ENCODE peak calls at places on chromosomes 1 and 21, in ten cellular contexts. R, M, U, G, D, O, A, W, B and Z are unnamed samples.

GRCh38 chr1:61486783-61487505 is 238.0 kb downstream of the TM2D1 start:
- DNase-seq in R (no peak), M (no peak), U (no peak), G (no peak), D (no peak), O (no peak), A (no peak), W (no peak), B (no peak), Z (no peak)

GRCh38 chr1:38852780-38853179 is 6.8 kb downstream of the RRAGC start:
- DNase-seq in R (no peak), M (no peak), U (no peak), G (no peak), D (no peak), O (no peak), A (no peak), W (no peak), B (no peak), Z (no peak)

GRCh38 chr1:50333595-50333974 is 89.7 kb downstream of the DMRTA2 start:
- DNase-seq in R (peak), M (no peak), U (no peak), G (no peak), D (peak), O (no peak), A (no peak), W (no peak), B (no peak), Z (peak)

GRCh38 chr1:43015269-43015668 is 56.6 kb upstream of the SLC2A1 start:
- DNase-seq in R (no peak), M (no peak), U (no peak), G (no peak), D (no peak), O (no peak), A (no peak), W (no peak), B (no peak), Z (no peak)

GRCh38 chr1:26127235-26128163 is 15.9 kb downstream of the PDIK1L start:
- DNase-seq in R (no peak), M (peak), U (no peak), G (no peak), D (no peak), O (no peak), A (no peak), W (no peak), B (no peak), Z (no peak)

GRCh38 chr1:84653130-84653680 is 37.1 kb downstream of the SSX2IP start:
- DNase-seq in R (no peak), M (no peak), U (no peak), G (no peak), D (no peak), O (no peak), A (no peak), W (no peak), B (no peak), Z (peak)

GRCh38 chr1:56188216-56188615 is 391.1 kb downstream of the PLPP3 start:
- DNase-seq in R (peak), M (no peak), U (no peak), G (no peak), D (no peak), O (no peak), A (no peak), W (no peak), B (no peak), Z (no peak)

GRCh38 chr1:109270623-109271317 is 12.2 kb downstream of the PSRC1 start:
- DNase-seq in R (peak), M (no peak), U (no peak), G (no peak), D (no peak), O (no peak), A (no peak), W (no peak), B (no peak), Z (no peak)

GRCh38 chr1:221336141-221336540 is 405.7 kb downstream of the DUSP10 start:
- DNase-seq in R (no peak), M (no peak), U (no peak), G (no peak), D (no peak), O (no peak), A (no peak), W (no peak), B (no peak), Z (peak)

GRCh38 chr1:233549917-233550316 is 64.0 kb upstream of the KCNK1 start:
- DNase-seq in R (no peak), M (no peak), U (no peak), G (no peak), D (no peak), O (no peak), A (no peak), W (no peak), B (no peak), Z (no peak)

GRCh38 chr1:68384872-68385390 is 64.8 kb downstream of the RPE65 start:
- DNase-seq in R (no peak), M (no peak), U (no peak), G (no peak), D (no peak), O (peak), A (no peak), W (no peak), B (no peak), Z (peak)

GRCh38 chr1:205283270-205284147 is 38.0 kb downstream of the NUAK2 start:
- DNase-seq in R (no peak), M (no peak), U (no peak), G (no peak), D (no peak), O (no peak), A (no peak), W (no peak), B (no peak), Z (no peak)

GRCh38 chr1:7705048-7705907 is 65.8 kb upstream of the VAMP3 start:
- DNase-seq in R (peak), M (no peak), U (no peak), G (no peak), D (peak), O (no peak), A (no peak), W (no peak), B (no peak), Z (no peak)

GRCh38 chr1:47222476-47222875 is 9.5 kb downstream of the TAL1 start:
- DNase-seq in R (no peak), M (no peak), U (no peak), G (no peak), D (no peak), O (no peak), A (no peak), W (no peak), B (no peak), Z (no peak)

GRCh38 chr1:201304126-201304525 is 20.8 kb downstream of the PKP1 start:
- DNase-seq in R (no peak), M (no peak), U (no peak), G (no peak), D (no peak), O (no peak), A (no peak), W (no peak), B (no peak), Z (no peak)

GRCh38 chr1:9324246-9325096 is 31.8 kb downstream of the SPSB1 start:
- DNase-seq in R (no peak), M (no peak), U (no peak), G (no peak), D (no peak), O (no peak), A (no peak), W (no peak), B (no peak), Z (no peak)

GRCh38 chr1:16139473-16139962 is 16.4 kb downstream of the EPHA2 start:
- DNase-seq in R (no peak), M (no peak), U (peak), G (no peak), D (no peak), O (peak), A (no peak), W (no peak), B (no peak), Z (peak)

GRCh38 chr1:100730130-100730529 is 10.6 kb downstream of the VCAM1 start:
- DNase-seq in R (no peak), M (no peak), U (no peak), G (no peak), D (no peak), O (no peak), A (no peak), W (no peak), B (no peak), Z (peak)

GRCh38 chr1:233479026-233479890 is 134.6 kb upstream of the KCNK1 start:
- DNase-seq in R (no peak), M (no peak), U (no peak), G (no peak), D (no peak), O (no peak), A (no peak), W (no peak), B (no peak), Z (no peak)

GRCh38 chr1:25784575-25785051 is 15.4 kb upstream of the SELENON start:
- DNase-seq in R (peak), M (no peak), U (no peak), G (no peak), D (no peak), O (no peak), A (no peak), W (no peak), B (no peak), Z (peak)

GRCh38 chr1:223725578-223725977 is 13.2 kb downstream of the CAPN2 start:
- DNase-seq in R (no peak), M (no peak), U (no peak), G (no peak), D (no peak), O (no peak), A (no peak), W (no peak), B (no peak), Z (no peak)

GRCh38 chr1:197675475-197676324 is 99.6 kb downstream of the DENND1B start:
- DNase-seq in R (peak), M (no peak), U (no peak), G (peak), D (no peak), O (no peak), A (no peak), W (peak), B (no peak), Z (peak)

GRCh38 chr1:204818998-204819397 is 51.7 kb upstream of the NFASC start:
- DNase-seq in R (no peak), M (no peak), U (no peak), G (no peak), D (no peak), O (no peak), A (no peak), W (no peak), B (no peak), Z (no peak)

GRCh38 chr1:209899948-209900347 is 38.1 kb upstream of the SYT14 start:
- DNase-seq in R (no peak), M (peak), U (no peak), G (no peak), D (no peak), O (no peak), A (peak), W (no peak), B (no peak), Z (no peak)

GRCh38 chr1:204407314-204407971 is 4.2 kb downstream of the PPP1R15B start:
- DNase-seq in R (no peak), M (no peak), U (no peak), G (no peak), D (no peak), O (no peak), A (no peak), W (no peak), B (no peak), Z (no peak)

GRCh38 chr1:235867903-235868469 is 1.3 kb upstream of the LYST start:
- DNase-seq in R (no peak), M (peak), U (no peak), G (no peak), D (peak), O (no peak), A (no peak), W (no peak), B (no peak), Z (no peak)

GRCh38 chr1:238991730-238992490 is 394.5 kb upstream of the CHRM3 start:
- DNase-seq in R (no peak), M (no peak), U (no peak), G (no peak), D (no peak), O (no peak), A (no peak), W (no peak), B (no peak), Z (peak)

GRCh38 chr21:35696644-35697043 is 363.7 kb downstream of the SETD4 start:
- DNase-seq in R (no peak), M (no peak), U (no peak), G (no peak), D (no peak), O (no peak), A (no peak), W (no peak), B (no peak), Z (no peak)

GRCh38 chr1:199794105-199794863 is 233.2 kb upstream of the NR5A2 start:
- DNase-seq in R (no peak), M (no peak), U (no peak), G (no peak), D (no peak), O (no peak), A (no peak), W (no peak), B (no peak), Z (peak)

GRCh38 chr1:203776636-203777035 is 11.7 kb downstream of the LAX1 start:
- DNase-seq in R (no peak), M (no peak), U (no peak), G (no peak), D (no peak), O (no peak), A (no peak), W (no peak), B (no peak), Z (no peak)

GRCh38 chr1:223319373-223319772 is 44.6 kb downstream of the SUSD4 start:
- DNase-seq in R (no peak), M (no peak), U (no peak), G (no peak), D (no peak), O (no peak), A (no peak), W (no peak), B (no peak), Z (no peak)

GRCh38 chr1:50271968-50272578 is 151.2 kb downstream of the DMRTA2 start:
- DNase-seq in R (peak), M (peak), U (no peak), G (no peak), D (no peak), O (no peak), A (no peak), W (peak), B (no peak), Z (peak)

GRCh38 chr1:195897072-195897471 is 711.2 kb downstream of the KCNT2 start:
- DNase-seq in R (no peak), M (no peak), U (no peak), G (no peak), D (no peak), O (no peak), A (no peak), W (no peak), B (no peak), Z (no peak)

GRCh38 chr1:168585191-168585590 is 8.8 kb downstream of the XCL1 start:
- DNase-seq in R (no peak), M (no peak), U (no peak), G (no peak), D (no peak), O (no peak), A (no peak), W (no peak), B (no peak), Z (no peak)

GRCh38 chr1:58403894-58404293 is 142.6 kb downstream of the OMA1 start:
- DNase-seq in R (no peak), M (no peak), U (no peak), G (no peak), D (no peak), O (no peak), A (no peak), W (no peak), B (no peak), Z (no peak)